ENCODE peak calls at places on chromosomes 5 and 9, in four cellular contexts. One of them, this sample, is unnamed.

GRCh38 chr5:97009212-97009898 is 73.5 kb downstream of the LNPEP start:
- DNase-seq in RWPE1: no peak
- DNase-seq in mammary epithelial cell: no peak
- DNase-seq in A549: no peak
- DNase-seq in this sample: no peak

GRCh38 chr9:38642951-38643350 is 22.6 kb upstream of the ANKRD18A start:
- DNase-seq in RWPE1: no peak
- DNase-seq in mammary epithelial cell: no peak
- DNase-seq in A549: no peak
- DNase-seq in this sample: no peak

GRCh38 chr9:38335686-38336085 is 56.8 kb upstream of the ALDH1B1 start:
- DNase-seq in mammary epithelial cell: no peak
- DNase-seq in RWPE1: no peak
- DNase-seq in A549: no peak
- DNase-seq in this sample: no peak

GRCh38 chr9:22240619-22241018 is 206.0 kb upstream of the DMRTA1 start:
- DNase-seq in A549: no peak
- DNase-seq in mammary epithelial cell: peak; percentile 78
- DNase-seq in RWPE1: peak; percentile 36
- DNase-seq in this sample: no peak

GRCh38 chr9:125293134-125293533 is 31.5 kb downstream of the GAPVD1 start:
- DNase-seq in RWPE1: peak; percentile 68
- DNase-seq in mammary epithelial cell: peak; percentile 57
- DNase-seq in A549: no peak
- DNase-seq in this sample: no peak

GRCh38 chr9:117335797-117336435 is 78.9 kb downstream of the ASTN2 start:
- DNase-seq in A549: no peak
- DNase-seq in RWPE1: no peak
- DNase-seq in mammary epithelial cell: no peak
- DNase-seq in this sample: no peak

GRCh38 chr5:53027913-53028312 is 38.8 kb downstream of the ITGA2 start:
- DNase-seq in mammary epithelial cell: peak; percentile 92
- DNase-seq in RWPE1: peak; percentile 91
- DNase-seq in A549: peak; percentile 39
- DNase-seq in this sample: no peak

GRCh38 chr9:113886471-113886870 is 10.4 kb downstream of the ZNF618 start:
- DNase-seq in RWPE1: peak; percentile 56
- DNase-seq in A549: no peak
- DNase-seq in mammary epithelial cell: no peak
- DNase-seq in this sample: no peak

GRCh38 chr5:168607946-168608345 is 28.8 kb upstream of the PANK3 start:
- DNase-seq in A549: no peak
- DNase-seq in RWPE1: no peak
- DNase-seq in mammary epithelial cell: no peak
- DNase-seq in this sample: no peak

GRCh38 chr5:74054139-74054538 is 428.1 kb downstream of the ARHGEF28 start:
- DNase-seq in A549: no peak
- DNase-seq in RWPE1: no peak
- DNase-seq in mammary epithelial cell: no peak
- DNase-seq in this sample: no peak

GRCh38 chr5:133287500-133287899 is 235.7 kb downstream of the HSPA4 start:
- DNase-seq in A549: peak; percentile 53
- DNase-seq in RWPE1: no peak
- DNase-seq in mammary epithelial cell: no peak
- DNase-seq in this sample: peak; percentile 60

GRCh38 chr5:67028371-67028770 is 168.2 kb downstream of the CD180 start:
- DNase-seq in RWPE1: no peak
- DNase-seq in mammary epithelial cell: peak; percentile 30
- DNase-seq in A549: no peak
- DNase-seq in this sample: no peak

GRCh38 chr9:125949247-125949646 is 202.1 kb downstream of the PBX3 start:
- DNase-seq in mammary epithelial cell: peak; percentile 51
- DNase-seq in A549: no peak
- DNase-seq in RWPE1: peak; percentile 79
- DNase-seq in this sample: no peak

GRCh38 chr9:93302586-93303257 is 118.8 kb downstream of the WNK2 start:
- DNase-seq in RWPE1: peak; percentile 70
- DNase-seq in A549: peak; percentile 73
- DNase-seq in mammary epithelial cell: peak; percentile 39
- DNase-seq in this sample: peak; percentile 75

GRCh38 chr5:72394688-72395087 is 74.5 kb downstream of the PTCD2 start:
- DNase-seq in RWPE1: no peak
- DNase-seq in A549: peak; percentile 37
- DNase-seq in mammary epithelial cell: no peak
- DNase-seq in this sample: no peak
- TF ChIP-seq CTCF in RWPE1: no peak
- TF ChIP-seq CTCF in A549: peak; percentile 36
- TF ChIP-seq CTCF in mammary epithelial cell: peak; percentile 21
- TF ChIP-seq CTCF in this sample: no peak

GRCh38 chr5:135570453-135570764 is 8.4 kb downstream of the CXCL14 start:
- DNase-seq in A549: no peak
- DNase-seq in RWPE1: no peak
- DNase-seq in mammary epithelial cell: no peak
- DNase-seq in this sample: no peak
- TF ChIP-seq CTCF in A549: no peak
- TF ChIP-seq CTCF in RWPE1: no peak
- TF ChIP-seq CTCF in mammary epithelial cell: no peak
- TF ChIP-seq CTCF in this sample: no peak

GRCh38 chr5:10825897-10826644 is 65.0 kb upstream of the DAP start:
- DNase-seq in RWPE1: no peak
- DNase-seq in mammary epithelial cell: no peak
- DNase-seq in A549: no peak
- DNase-seq in this sample: no peak
- TF ChIP-seq CTCF in RWPE1: no peak
- TF ChIP-seq CTCF in mammary epithelial cell: no peak
- TF ChIP-seq CTCF in A549: no peak
- TF ChIP-seq CTCF in this sample: peak; percentile 44

DNA sequence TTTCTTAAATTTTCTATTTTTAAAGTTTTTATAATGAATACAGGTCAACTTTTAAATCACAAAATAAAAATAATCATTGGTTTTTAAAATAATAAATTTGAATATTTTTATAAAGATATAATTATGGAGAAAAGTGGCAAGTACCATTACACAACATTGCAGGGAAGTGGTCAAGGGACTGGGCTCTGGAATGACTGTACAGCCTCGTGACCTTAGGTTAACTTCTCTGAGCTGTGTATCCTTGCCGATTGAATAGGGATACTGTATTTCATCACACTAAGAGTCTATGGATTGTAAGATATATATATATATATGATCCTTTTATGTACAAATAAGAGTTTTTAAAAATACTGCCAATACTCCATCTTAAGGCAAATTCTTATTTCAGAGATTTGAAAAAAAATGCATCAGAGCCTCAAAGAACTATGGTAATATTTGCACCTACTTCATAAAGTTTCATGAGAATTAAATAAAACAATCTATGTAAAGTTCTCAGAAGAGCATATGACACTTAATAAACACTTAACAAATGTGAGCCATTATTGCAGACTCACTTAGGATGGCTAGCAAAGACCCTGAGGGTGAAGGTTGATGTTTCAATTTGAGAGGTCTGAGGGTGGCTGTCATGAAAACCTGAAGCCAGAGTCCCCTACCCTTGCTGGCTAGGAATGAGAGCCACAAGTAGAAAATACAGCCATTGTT is 136.5 kb downstream of the CCDC192 start:
- DNase-seq in RWPE1: no peak
- DNase-seq in mammary epithelial cell: no peak
- DNase-seq in A549: no peak
- DNase-seq in this sample: no peak
- TF ChIP-seq CTCF in RWPE1: no peak
- TF ChIP-seq CTCF in mammary epithelial cell: no peak
- TF ChIP-seq CTCF in A549: no peak
- TF ChIP-seq CTCF in this sample: no peak

GRCh38 chr5:149123211-149123610 is 18.1 kb upstream of the ABLIM3 start:
- DNase-seq in A549: no peak
- DNase-seq in mammary epithelial cell: no peak
- DNase-seq in RWPE1: no peak
- DNase-seq in this sample: no peak

GRCh38 chr5:149128023-149128875 is 13.0 kb upstream of the ABLIM3 start:
- DNase-seq in A549: peak; percentile 30
- DNase-seq in mammary epithelial cell: no peak
- DNase-seq in RWPE1: peak; percentile 67
- DNase-seq in this sample: peak; percentile 59

GRCh38 chr5:149127394-149127955 is 13.8 kb upstream of the ABLIM3 start:
- DNase-seq in RWPE1: no peak
- DNase-seq in mammary epithelial cell: no peak
- DNase-seq in A549: no peak
- DNase-seq in this sample: no peak

GRCh38 chr5:149126898-149127297 is 14.4 kb upstream of the ABLIM3 start:
- DNase-seq in A549: no peak
- DNase-seq in RWPE1: no peak
- DNase-seq in mammary epithelial cell: no peak
- DNase-seq in this sample: no peak

GRCh38 chr5:149125386-149125891 is 15.9 kb upstream of the ABLIM3 start:
- DNase-seq in A549: no peak
- DNase-seq in mammary epithelial cell: peak; percentile 77
- DNase-seq in RWPE1: peak; percentile 67
- DNase-seq in this sample: peak; percentile 50
- TF ChIP-seq CTCF in A549: no peak
- TF ChIP-seq CTCF in mammary epithelial cell: peak; percentile 52
- TF ChIP-seq CTCF in RWPE1: no peak
- TF ChIP-seq CTCF in this sample: no peak

GRCh38 chr5:151280443-151280842 is 23.1 kb downstream of the SLC36A3 start:
- DNase-seq in A549: no peak
- DNase-seq in RWPE1: no peak
- DNase-seq in mammary epithelial cell: no peak
- DNase-seq in this sample: no peak
- TF ChIP-seq CTCF in A549: no peak
- TF ChIP-seq CTCF in RWPE1: no peak
- TF ChIP-seq CTCF in mammary epithelial cell: no peak
- TF ChIP-seq CTCF in this sample: no peak

DNA sequence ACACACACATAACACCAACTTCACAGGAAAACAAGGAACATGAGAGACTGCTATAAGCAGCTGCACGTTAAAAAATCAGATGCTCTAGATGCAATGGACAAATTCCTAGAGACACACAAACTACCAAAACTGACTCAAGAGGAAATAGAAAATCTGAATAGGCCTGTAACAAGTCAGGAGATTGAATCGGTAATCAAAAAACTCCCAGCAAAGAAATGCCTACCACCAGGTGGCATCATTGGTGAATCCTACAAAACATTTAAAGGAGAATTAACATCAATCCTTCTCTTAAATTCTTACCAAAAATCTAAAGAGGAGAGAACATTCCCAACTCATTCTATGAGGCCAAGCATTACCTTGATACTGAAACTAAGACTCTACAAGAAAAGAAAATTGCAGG is 54.9 kb downstream of the NDST1 start:
- DNase-seq in A549: peak; percentile 74
- DNase-seq in RWPE1: peak; percentile 64
- DNase-seq in mammary epithelial cell: peak; percentile 54
- DNase-seq in this sample: peak; percentile 50
- TF ChIP-seq CTCF in A549: peak; percentile 56
- TF ChIP-seq CTCF in RWPE1: peak; percentile 81
- TF ChIP-seq CTCF in mammary epithelial cell: peak; percentile 62
- TF ChIP-seq CTCF in this sample: peak; percentile 84

This sample was measured in endothelial cell.